ENCODE peak calls at places on chromosomes 7 and 10, in four cellular contexts. R, F, S and T are unnamed samples.

GRCh38 chr10:130357226-130357625 is 221.0 kb downstream of the GLRX3 start:
- DNase-seq in S (no peak), F (no peak), R (no peak), T (no peak)

GRCh38 chr7:158819571-158820203 is 9.6 kb downstream of the ESYT2 start:
- DNase-seq in R (no peak), F (peak), S (no peak), T (no peak)

GRCh38 chr7:2256306-2257045 is 14.4 kb downstream of the NUDT1 start:
- DNase-seq in R (no peak), S (no peak), F (no peak), T (no peak)

GRCh38 chr7:54719974-54720373 is 39.0 kb downstream of the SEC61G start:
- DNase-seq in R (no peak), S (no peak), F (no peak), T (no peak)

GRCh38 chr7:76072243-76073148 is 24.6 kb downstream of the MDH2 start:
- DNase-seq in R (no peak), F (no peak), S (no peak), T (no peak)

GRCh38 chr7:1961776-1962276 is 270.9 kb downstream of the MAD1L1 start:
- DNase-seq in R (no peak), F (no peak), S (peak), T (no peak)

GRCh38 chr10:14618669-14619068 is 156.0 kb downstream of the FAM107B start:
- DNase-seq in F (no peak), S (no peak), R (no peak), T (no peak)

GRCh38 chr10:59362991-59363390 is 642 bp upstream of the FAM13C start:
- DNase-seq in R (no peak), F (no peak), S (no peak), T (peak)

GRCh38 chr10:93702278-93703001 is at the start of gene FRA10AC1:
- DNase-seq in F (peak), S (no peak), R (peak), T (peak)

GRCh38 chr7:112069879-112070321 is 136.3 kb downstream of the DOCK4 start:
- DNase-seq in R (no peak), S (no peak), F (no peak), T (no peak)

GRCh38 chr10:77643795-77644468 is 6.3 kb upstream of the KCNMA1 start:
- DNase-seq in R (peak), S (no peak), F (peak), T (no peak)

GRCh38 chr7:76260171-76260703 is 42.2 kb upstream of the HSPB1 start:
- DNase-seq in R (peak), S (no peak), F (peak), T (peak)

GRCh38 chr7:44311561-44312495 is 13.6 kb downstream of the CAMK2B start:
- DNase-seq in F (no peak), S (no peak), R (no peak), T (no peak)

GRCh38 chr10:7534480-7534852 is 123.6 kb upstream of the SFMBT2 start:
- DNase-seq in R (no peak), F (no peak), S (no peak), T (no peak)

GRCh38 chr10:102620138-102620591 is 24.1 kb upstream of the TRIM8 start:
- DNase-seq in F (no peak), R (no peak), S (no peak), T (no peak)

GRCh38 chr7:45161138-45161537 is 3.5 kb downstream of the RAMP3 start:
- DNase-seq in F (no peak), R (no peak), S (no peak), T (no peak)

GRCh38 chr10:15515207-15515606 is 144.1 kb upstream of the FAM171A1 start:
- DNase-seq in F (no peak), R (no peak), S (no peak), T (no peak)

GRCh38 chr10:107165007-107165406 is 501 bp upstream of the SORCS1 start:
- DNase-seq in F (no peak), S (no peak), R (no peak), T (no peak)

GRCh38 chr10:65518379-65518778 is 1407.5 kb upstream of the LRRTM3 start:
- DNase-seq in R (peak), S (no peak), F (no peak), T (no peak)

GRCh38 chr10:49734676-49735075 is 27.4 kb downstream of the OGDHL start:
- DNase-seq in R (no peak), S (no peak), F (no peak), T (no peak)

GRCh38 chr10:114272696-114273095 is 33.6 kb downstream of the VWA2 start:
- DNase-seq in S (no peak), R (no peak), F (no peak), T (no peak)

GRCh38 chr10:16408379-16408778 is 28.4 kb upstream of the PTER start:
- DNase-seq in R (no peak), S (no peak), F (no peak), T (no peak)

GRCh38 chr10:67609996-67610793 is 85.8 kb downstream of the CTNNA3 start:
- DNase-seq in S (no peak), F (no peak), R (no peak), T (no peak)

GRCh38 chr10:30160431-30160982 is 101.1 kb upstream of the JCAD start:
- DNase-seq in R (no peak), S (no peak), F (peak), T (no peak)

GRCh38 chr10:43265799-43266721 is 805 bp downstream of the RASGEF1A start:
- DNase-seq in F (peak), R (peak), S (no peak), T (peak)

GRCh38 chr7:135316648-135317313 is 83.1 kb downstream of the STRA8 start:
- DNase-seq in R (no peak), F (no peak), S (no peak), T (no peak)

GRCh38 chr10:32961892-32962369 is 3.9 kb upstream of the ITGB1 start:
- DNase-seq in R (peak), F (no peak), S (no peak), T (no peak)

GRCh38 chr10:48509974-48510692 is 94.7 kb downstream of the ARHGAP22 start:
- DNase-seq in R (peak), F (peak), S (no peak), T (no peak)

GRCh38 chr7:28176174-28176573 is 4.4 kb downstream of the JAZF1 start:
- DNase-seq in F (no peak), R (no peak), S (no peak), T (no peak)

GRCh38 chr10:71060636-71061426 is 151.5 kb upstream of the UNC5B start:
- DNase-seq in S (no peak), R (no peak), F (no peak), T (no peak)

GRCh38 chr7:91079491-91079890 is 184.7 kb upstream of the FZD1 start:
- DNase-seq in R (no peak), F (no peak), S (no peak), T (no peak)

GRCh38 chr10:89552213-89552612 is 16.8 kb upstream of the SLC16A12 start:
- DNase-seq in R (no peak), S (no peak), F (no peak), T (no peak)

GRCh38 chr10:89555688-89556445 is 20.5 kb upstream of the SLC16A12 start:
- DNase-seq in R (no peak), S (no peak), F (no peak), T (no peak)

GRCh38 chr10:89550509-89550908 is 15.1 kb upstream of the SLC16A12 start:
- DNase-seq in S (no peak), F (no peak), R (no peak), T (no peak)

GRCh38 chr10:89554433-89554832 is 19.0 kb upstream of the SLC16A12 start:
- DNase-seq in S (no peak), R (no peak), F (no peak), T (no peak)

DNA sequence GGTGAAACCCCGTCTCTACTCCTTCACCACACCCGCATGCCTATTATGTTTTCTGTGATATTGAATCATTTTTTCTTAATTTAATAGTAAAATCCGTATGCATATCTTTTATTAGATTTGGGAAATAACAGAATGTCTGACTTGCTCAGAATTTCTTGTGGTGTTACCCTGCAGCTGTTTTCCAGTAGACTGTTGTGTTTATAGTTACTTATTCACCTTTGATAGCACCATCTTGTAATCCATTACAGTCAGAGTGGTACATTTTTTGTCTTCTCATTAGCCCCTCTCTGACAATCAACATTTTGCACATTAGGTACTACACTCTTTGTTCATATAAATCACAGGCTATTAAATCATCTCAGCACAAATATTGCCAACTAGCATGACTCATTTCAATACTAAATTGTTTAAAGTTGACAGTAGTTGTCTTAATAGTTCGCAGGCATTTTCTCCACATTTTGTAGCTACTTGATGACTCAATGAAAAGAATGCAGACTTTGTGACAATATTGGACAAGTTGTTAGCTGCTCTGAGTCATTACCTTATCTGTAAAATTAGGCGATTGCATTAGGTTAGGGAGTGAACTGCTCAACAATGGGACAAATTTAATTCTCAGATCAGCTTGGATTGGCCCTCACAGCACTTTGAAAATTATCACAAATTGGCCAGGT is 17.8 kb upstream of the SLC16A12 start:
- DNase-seq in F (no peak), R (peak), S (no peak), T (no peak)
- TF ChIP-seq CREB1 in F (no peak), R (no peak), S (no peak), T (no peak)

GRCh38 chr10:125190961-125191360 is 30.6 kb upstream of the CTBP2 start:
- DNase-seq in F (no peak), R (no peak), S (no peak), T (no peak)
- TF ChIP-seq JUND in F (no peak), R (no peak), S (no peak), T (no peak)

GRCh38 chr10:61399386-61399785 is 53.8 kb downstream of the TMEM26 start:
- DNase-seq in R (no peak), S (no peak), F (no peak), T (no peak)
- TF ChIP-seq CREB1 in R (no peak), S (no peak), F (no peak), T (no peak)

GRCh38 chr7:56063882-56064625 is at the start of gene SUMF2:
- DNase-seq in R (peak), S (peak), F (peak), T (peak)
- TF ChIP-seq JUND in R (no peak), S (no peak), F (peak), T (no peak)

DNA sequence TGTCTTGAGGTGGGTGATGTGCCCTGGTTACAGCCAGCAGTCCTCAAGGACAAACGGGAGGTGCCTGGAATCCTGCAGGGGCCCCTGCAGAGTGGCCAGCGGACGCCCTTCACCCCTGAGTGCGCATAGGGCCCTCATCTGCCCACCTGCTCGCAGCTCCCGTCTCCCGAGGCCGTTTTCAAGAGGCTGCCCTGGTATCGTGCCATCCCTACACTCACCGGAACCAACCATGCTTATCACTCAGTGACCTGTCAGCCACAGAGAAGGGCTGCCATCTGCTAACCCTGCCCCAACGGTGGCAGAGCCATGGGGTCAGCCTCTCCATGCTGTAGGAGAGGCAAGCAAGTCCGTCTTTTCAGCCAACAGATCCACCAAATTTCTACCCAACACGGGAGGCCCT is 122.0 kb downstream of the FAM53B start:
- DNase-seq in F (no peak), R (no peak), S (no peak), T (no peak)
- TF ChIP-seq CREB1 in F (no peak), R (no peak), S (no peak), T (no peak)